ENCODE peak calls at places on chromosomes 11 and 22, in eight cellular contexts. Q is AG09309; H is adrenal gland; P is astrocyte of the spinal cord; C is CD8-positive, alpha-beta T cell; Z is retinal pigment epithelial cell; D is IMR-90; S is brain microvascular endothelial cell. V is an unnamed sample.

GRCh38 chr22:29623553-29624169 is 20.2 kb downstream of the NF2 start:
- DNase-seq in Q (no peak), S (no peak), H (no peak), C (no peak), Z (no peak), P (no peak), D (no peak), V (no peak)

GRCh38 chr11:122523841-122524531 is 131.5 kb upstream of the UBASH3B start:
- DNase-seq in Z (no peak), H (peak; percentile 13), P (peak; percentile 53), C (no peak), S (no peak), D (no peak), Q (no peak), V (peak; percentile 29)

GRCh38 chr11:2813141-2813908 is 72.2 kb downstream of the CDKN1C start:
- DNase-seq in Z (no peak), P (peak; percentile 78), H (no peak), Q (no peak), S (peak; percentile 83), C (no peak), D (peak; percentile 90), V (no peak)

GRCh38 chr11:86800956-86801264 is 568 bp downstream of the PRSS23 start:
- DNase-seq in P (no peak), H (no peak), D (no peak), C (no peak), Z (no peak), S (no peak), Q (no peak), V (no peak)

GRCh38 chr22:45859231-45860161 is 117.5 kb downstream of the WNT7B start:
- DNase-seq in H (no peak), S (peak; percentile 25), Z (no peak), D (peak; percentile 21), C (no peak), Q (no peak), P (peak; percentile 38), V (no peak)

GRCh38 chr11:35540526-35540925 is 15.1 kb upstream of the PAMR1 start:
- DNase-seq in S (no peak), C (no peak), D (peak; percentile 45), Q (no peak), Z (no peak), P (no peak), H (no peak), V (no peak)

GRCh38 chr11:3939211-3939610 is 83.7 kb downstream of the STIM1 start:
- DNase-seq in Z (no peak), C (no peak), Q (peak; percentile 73), P (peak; percentile 93), S (peak; percentile 90), D (peak; percentile 95), H (no peak), V (peak; percentile 93)

GRCh38 chr11:64238076-64238475 is 2.8 kb upstream of the FKBP2 start:
- DNase-seq in H (peak; percentile 8), Q (no peak), S (no peak), Z (no peak), P (no peak), C (no peak), D (no peak), V (no peak)

GRCh38 chr11:30914143-30914762 is 328.1 kb upstream of the MPPED2 start:
- DNase-seq in Q (no peak), Z (no peak), C (no peak), S (peak; percentile 58), P (peak; percentile 50), H (peak; percentile 61), D (peak; percentile 48), V (peak; percentile 27)

GRCh38 chr11:129141748-129142475 is 50.2 kb downstream of the ARHGAP32 start:
- DNase-seq in D (no peak), C (no peak), S (no peak), Q (no peak), P (peak; percentile 56), Z (no peak), H (no peak), V (peak; percentile 52)

DNA sequence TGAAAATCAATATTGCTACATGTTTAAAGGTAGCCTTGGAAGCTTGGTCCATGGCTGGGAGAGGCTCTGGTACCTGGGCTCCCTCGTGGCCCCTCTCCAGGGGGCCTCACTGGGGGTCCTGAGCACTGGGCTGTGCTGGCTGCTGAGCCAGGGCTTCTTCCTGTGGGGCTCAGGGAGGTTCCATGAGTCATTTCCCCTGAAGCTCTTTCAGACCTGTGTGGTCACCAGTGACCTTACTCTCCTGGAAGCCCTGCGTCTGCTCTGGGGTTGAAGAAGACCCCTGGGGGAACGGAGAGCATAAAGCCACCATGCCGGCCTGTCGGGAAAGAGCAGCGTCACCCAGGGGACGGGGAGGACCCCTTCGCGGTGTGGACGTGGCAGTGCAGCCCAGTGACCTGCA is 389.0 kb downstream of the TBC1D22A start:
- DNase-seq in P (peak; percentile 52), C (no peak), D (peak; percentile 44), Q (no peak), Z (no peak), S (peak; percentile 20), H (no peak), V (no peak)
- H3K4me3 ChIP-seq in P (no peak overlapping the region), C (no peak overlapping the region), D (no peak overlapping the region), Q (no peak overlapping the region), Z (no peak overlapping the region), S (no peak overlapping the region), H (no peak overlapping the region), V (no peak overlapping the region)

DNA sequence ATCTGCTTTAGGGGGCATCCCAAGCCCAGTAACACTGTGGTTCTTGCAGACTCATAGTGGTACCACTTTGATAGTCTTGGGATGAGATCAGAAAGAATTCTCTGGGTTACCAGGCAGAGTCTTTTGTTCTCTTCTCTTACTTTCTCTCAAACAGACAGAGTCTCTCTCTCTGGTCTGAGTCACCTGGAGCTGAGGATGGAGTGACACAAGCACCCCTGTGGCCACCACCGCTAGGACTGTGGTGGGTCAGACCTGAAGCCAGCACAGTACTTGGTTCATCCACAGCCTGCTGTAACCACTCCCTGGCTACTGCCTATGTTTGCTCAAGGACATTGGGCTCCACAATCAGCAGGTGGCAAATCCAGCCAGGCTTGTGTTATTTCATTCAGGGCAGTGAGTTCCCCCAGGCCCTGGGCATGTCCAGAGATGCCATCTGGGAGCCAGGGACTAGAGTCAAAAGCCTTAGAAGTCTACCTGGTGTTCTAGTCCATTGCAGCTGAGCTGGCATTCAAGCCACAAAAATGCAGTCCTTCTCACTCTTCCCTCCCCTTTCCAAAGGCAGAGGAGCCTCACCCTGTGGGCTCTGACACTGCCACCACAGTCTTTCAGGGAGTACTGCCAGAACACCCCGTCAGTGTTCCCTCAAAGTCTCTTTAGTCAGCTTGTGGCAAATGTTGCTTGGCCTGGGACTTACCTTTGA is 29.9 kb downstream of the ENDOD1 start:
- DNase-seq in H (no peak), Z (no peak), S (peak; percentile 12), Q (no peak), D (no peak), P (no peak), C (no peak), V (no peak)
- TF ChIP-seq CTCF in H (no peak), Z (no peak), S (no peak), Q (no peak), D (no peak), P (no peak), C (no peak), V (no peak)

GRCh38 chr22:36237462-36238347 is 1.6 kb downstream of the APOL2 start:
- DNase-seq in Q (no peak), D (no peak), S (no peak), Z (no peak), C (no peak), H (no peak), P (peak; percentile 38), V (no peak)

GRCh38 chr22:36234919-36235318 is 4.4 kb downstream of the APOL2 start:
- DNase-seq in C (no peak), Q (no peak), D (no peak), H (no peak), S (no peak), P (no peak), Z (no peak), V (no peak)

GRCh38 chr22:36235585-36235984 is 3.7 kb downstream of the APOL2 start:
- DNase-seq in P (no peak), C (no peak), Q (no peak), Z (no peak), H (no peak), S (no peak), D (no peak), V (no peak)

GRCh38 chr22:36238348-36239149 is 778 bp downstream of the APOL2 start:
- DNase-seq in P (no peak), S (no peak), D (no peak), Z (no peak), H (peak; percentile 50), C (no peak), Q (no peak), V (no peak)

DNA sequence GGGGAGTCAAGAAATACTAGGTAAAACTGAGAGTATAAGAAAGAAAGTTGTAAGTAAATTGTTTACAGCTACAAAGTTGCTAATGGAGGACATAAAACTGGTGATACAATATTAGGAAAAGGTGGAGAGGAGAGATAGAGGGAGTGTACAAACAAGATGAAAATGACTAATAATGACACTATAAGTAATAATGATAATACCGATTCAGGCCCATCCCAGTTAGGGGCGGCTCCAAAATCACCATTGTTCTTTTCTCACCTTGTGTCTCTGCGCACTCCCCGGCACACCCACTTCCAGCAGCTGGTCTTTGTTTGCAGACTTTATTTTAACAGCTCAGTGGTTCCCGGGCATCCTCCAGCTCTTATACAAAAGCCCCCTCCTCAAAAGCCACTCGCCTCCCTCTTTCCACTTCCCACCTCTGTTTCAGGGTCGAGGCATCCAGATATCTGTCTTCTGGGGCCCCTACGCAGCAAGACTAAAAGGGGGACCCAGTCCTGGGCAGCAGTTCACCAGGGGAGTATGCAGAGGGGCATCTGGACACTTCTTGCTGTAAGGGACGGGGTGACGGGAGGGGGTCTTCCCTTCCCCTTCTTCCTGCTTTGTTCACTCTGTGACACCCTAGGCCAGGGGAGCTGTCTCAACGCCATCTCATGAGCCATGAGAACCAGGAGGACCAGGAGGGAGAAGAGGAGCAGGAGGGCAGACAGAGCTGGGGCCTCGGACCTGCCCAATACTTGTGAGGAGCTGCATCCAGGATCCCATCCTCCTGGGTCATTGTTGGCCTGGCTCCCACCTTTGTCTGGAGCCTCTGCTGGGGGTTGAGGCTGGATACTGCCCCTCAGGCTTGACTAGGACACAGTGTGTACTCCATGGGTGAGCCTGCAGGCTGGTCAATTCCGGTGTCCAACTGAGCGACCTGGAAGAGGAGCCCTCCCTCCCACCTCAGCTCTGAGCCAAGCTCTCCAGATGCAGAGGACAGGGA is 2.7 kb downstream of the APOL2 start:
- DNase-seq in D (no peak), C (no peak), Q (no peak), H (no peak), Z (no peak), S (no peak), P (no peak), V (no peak)
- H3K4me3 ChIP-seq in D (no peak overlapping the region), C (no peak overlapping the region), Q (no peak overlapping the region), H (no peak overlapping the region), Z (no peak overlapping the region), S (no peak overlapping the region), P (no peak overlapping the region), V (peak overlapping the region; percentile 14)

GRCh38 chr11:120324932-120325810 is at the start of gene TLCD5:
- DNase-seq in P (peak; percentile 71), S (peak; percentile 63), C (peak; percentile 11), Z (no peak), D (peak; percentile 68), Q (no peak), H (peak; percentile 84), V (no peak)
- TF ChIP-seq CTCF in P (peak; percentile 24), S (peak; percentile 26), C (no peak), Z (peak; percentile 25), D (peak; percentile 31), Q (no peak), H (no peak), V (no peak)